ENCODE peak calls at places on chromosomes 5 and 9, in four cellular contexts. G, U, J and H are unnamed samples. For H3K4me1, the result is how much of the 10 kb centered on the place peaks cover.

GRCh38 chr5:52702877-52703276 is 84.8 kb upstream of the ITGA1 start:
- DNase-seq in G (no peak), U (no peak), J (no peak), H (no peak)

GRCh38 chr9:34163439-34163838 is 15.4 kb upstream of the UBAP1 start:
- DNase-seq in G (no peak), U (no peak), J (no peak), H (no peak)

GRCh38 chr9:96232164-96232538 is 69.8 kb downstream of the HSD17B3 start:
- DNase-seq in G (no peak), U (no peak), J (no peak), H (no peak)

GRCh38 chr5:178547052-178547666 is 43.0 kb downstream of the COL23A1 start:
- DNase-seq in G (no peak), U (peak), J (no peak), H (no peak)

GRCh38 chr5:96952118-96952750 is 16.4 kb downstream of the LNPEP start:
- DNase-seq in G (no peak), U (no peak), J (no peak), H (no peak)

GRCh38 chr5:78552729-78553341 is 95.7 kb downstream of the LHFPL2 start:
- DNase-seq in G (no peak), U (no peak), J (no peak), H (no peak)

GRCh38 chr5:100595152-100595811 is 60.1 kb downstream of the FAM174A start:
- DNase-seq in G (peak), U (no peak), J (peak), H (peak)

GRCh38 chr5:153671653-153672346 is 181.3 kb downstream of the GRIA1 start:
- DNase-seq in G (no peak), U (no peak), J (no peak), H (no peak)

GRCh38 chr5:42949348-42950090 is 90.6 kb downstream of the ANXA2R start:
- DNase-seq in G (peak), U (no peak), J (peak), H (peak)

GRCh38 chr9:88953401-88954029 is 37.8 kb upstream of the S1PR3 start:
- DNase-seq in G (no peak), U (no peak), J (no peak), H (no peak)

GRCh38 chr9:114378883-114379282 is 8.9 kb downstream of the AKNA start:
- DNase-seq in G (no peak), U (no peak), J (no peak), H (no peak)
- H3K4me1 ChIP-seq in G (under half), U (under half), J (under half), H (under half)

DNA sequence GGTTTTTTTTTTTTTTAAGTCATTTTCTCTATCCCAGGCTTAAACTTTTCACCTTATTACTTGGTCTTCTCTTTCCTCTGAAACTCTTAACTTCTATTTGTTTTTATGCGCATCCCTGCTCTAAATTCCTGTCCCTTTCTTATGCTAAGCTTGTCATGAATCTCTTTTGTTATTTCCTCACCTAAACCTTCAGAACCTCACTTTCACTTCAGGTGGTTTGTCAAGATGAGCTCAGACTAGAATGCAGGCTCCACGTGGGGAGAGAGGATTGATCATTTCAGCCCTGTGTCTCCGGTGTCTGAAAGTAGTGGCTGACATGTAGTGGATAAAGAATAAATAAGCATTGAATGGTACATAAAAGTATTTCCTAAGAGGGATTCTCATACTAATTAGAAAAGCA is 63.6 kb downstream of the ANXA1 start:
- DNase-seq in G (no peak), U (no peak), J (no peak), H (no peak)
- TF ChIP-seq CTCF in G (no peak), U (no peak), J (no peak), H (no peak)

GRCh38 chr9:124794902-124795491 is 18.1 kb downstream of the OLFML2A start:
- DNase-seq in G (no peak), U (no peak), J (peak), H (peak)

GRCh38 chr9:124791106-124791505 is 14.2 kb downstream of the OLFML2A start:
- DNase-seq in G (no peak), U (peak), J (no peak), H (no peak)

GRCh38 chr9:124790301-124790700 is 13.4 kb downstream of the OLFML2A start:
- DNase-seq in G (no peak), U (peak), J (no peak), H (no peak)

GRCh38 chr9:124792257-124792975 is 15.5 kb downstream of the OLFML2A start:
- DNase-seq in G (no peak), U (no peak), J (peak), H (no peak)

DNA sequence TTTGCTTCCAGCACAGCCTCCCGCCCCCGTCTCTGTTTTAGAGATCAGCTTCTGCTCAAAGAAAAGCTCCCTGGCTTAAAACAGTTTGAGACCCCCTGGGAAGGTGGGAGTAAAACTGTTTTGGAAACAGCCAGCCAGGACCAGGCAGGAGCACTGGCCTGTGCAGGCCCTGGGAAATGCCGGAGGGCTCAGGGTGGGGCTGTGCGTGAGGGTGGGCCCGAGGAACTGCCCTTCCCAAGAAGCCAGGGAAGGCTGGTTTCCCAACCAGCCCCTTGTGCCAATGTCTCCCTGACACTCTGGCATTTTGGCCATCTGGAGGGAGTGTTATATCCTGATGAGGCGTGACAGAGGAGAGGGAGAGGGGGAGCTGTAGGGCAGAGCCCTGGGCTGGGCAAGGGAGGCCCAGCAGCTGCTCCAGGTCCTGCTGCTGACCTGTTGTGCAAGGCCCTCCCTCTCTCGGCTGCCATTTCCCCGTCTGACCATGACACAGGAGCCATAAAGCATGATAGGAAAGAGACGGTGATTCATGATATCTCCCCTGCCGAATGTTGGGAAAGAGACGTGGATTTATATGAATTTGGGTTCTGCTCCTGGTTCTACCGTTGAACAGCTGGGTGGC is 16.2 kb downstream of the OLFML2A start:
- DNase-seq in G (no peak), U (no peak), J (peak), H (no peak)
- H3K4me1 ChIP-seq in G (under half), U (under half), J (under half), H (under half)

DNA sequence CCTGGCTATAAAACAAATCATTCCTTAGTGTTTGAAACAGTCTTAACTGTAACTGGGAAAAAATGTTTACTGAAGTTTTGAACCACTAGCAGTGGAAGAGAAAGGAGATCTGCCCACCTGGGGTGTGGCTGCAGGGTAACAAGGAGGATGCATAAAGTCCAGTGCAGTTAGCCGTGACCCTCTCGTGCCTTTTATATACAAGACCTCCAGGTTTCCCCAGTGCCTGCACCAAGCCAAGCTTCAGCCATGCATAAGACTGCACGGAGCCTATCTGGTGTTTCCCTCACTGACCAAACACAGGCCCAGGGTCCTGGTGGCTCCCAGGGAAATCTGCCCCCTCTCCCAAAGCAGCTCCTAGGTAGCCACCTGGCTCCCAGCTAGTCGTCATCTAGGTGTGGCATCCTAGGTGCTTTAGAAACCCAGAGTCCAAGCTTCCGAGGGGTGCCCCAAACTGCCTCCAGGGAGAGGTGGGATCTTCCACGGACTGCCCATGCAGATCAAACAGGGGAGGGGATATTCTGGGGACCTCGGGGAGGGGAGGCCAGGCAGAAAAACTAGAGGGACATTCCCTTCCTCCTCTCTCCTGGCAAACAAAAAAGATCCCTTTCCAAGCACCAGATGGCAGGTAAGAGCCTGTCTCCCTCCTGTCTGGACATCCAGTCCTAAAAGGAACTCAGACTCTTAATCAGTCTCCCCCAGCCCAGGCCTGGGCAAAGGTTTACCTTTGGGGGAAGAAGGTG is 2.7 kb downstream of the SHB start:
- DNase-seq in G (no peak), U (no peak), J (no peak), H (peak)
- TF ChIP-seq CTCF in G (peak), U (peak), J (no peak), H (no peak)

GRCh38 chr5:126610163-126610562 is 9.4 kb downstream of the PHAX start:
- DNase-seq in G (no peak), U (no peak), J (no peak), H (no peak)
- H3K4me1 ChIP-seq in G (under half), U (under half), J (under half), H (under half)

GRCh38 chr9:5561828-5562488 is 51.6 kb downstream of the PDCD1LG2 start:
- DNase-seq in G (no peak), U (no peak), J (no peak), H (no peak)
- TF ChIP-seq CTCF in G (no peak), U (no peak), J (no peak), H (no peak)

DNA sequence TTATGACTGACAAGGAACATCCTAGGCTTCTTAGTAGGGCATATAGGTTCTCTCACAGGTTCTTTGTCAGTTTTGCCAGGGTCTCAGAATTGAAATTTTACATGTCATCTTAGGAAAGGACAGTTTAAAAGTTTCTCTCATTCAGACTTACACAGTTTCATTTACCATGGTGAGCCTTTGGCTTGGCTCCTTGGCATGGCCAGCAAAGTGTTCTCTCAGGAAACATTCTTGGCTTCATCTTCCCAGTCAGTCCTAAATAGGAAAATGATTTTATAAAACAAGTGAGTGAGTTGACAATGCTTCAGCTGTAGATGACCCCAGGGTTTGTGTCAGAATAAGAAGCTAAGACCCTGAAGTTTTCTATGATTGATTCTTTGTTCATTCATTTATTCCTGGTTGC is 191.6 kb downstream of the PCSK5 start:
- DNase-seq in G (no peak), U (no peak), J (no peak), H (no peak)
- H3K4me1 ChIP-seq in G (under half), U (under half), J (under half), H (under half)